ENCODE peak calls at places on chromosome 21, in six cellular contexts. One of them, this sample, is unnamed.
A peak's percentile ranks its signal among the peaks of the same experiment; 100 is the strongest.

GRCh38 chr21:24671901-24672300 is 935.4 kb downstream of the MRPL39 start:
- DNase-seq in cardiac fibroblast: no peak
- DNase-seq in dorsolateral prefrontal cortex: no peak
- DNase-seq in nucleus accumbens: no peak
- DNase-seq in iris pigment epithelial cell: peak; percentile 1
- DNase-seq in left ventricle myocardium inferior: no peak
- DNase-seq in this sample: no peak

GRCh38 chr21:35458406-35458805 is 409.3 kb upstream of the RUNX1 start:
- DNase-seq in nucleus accumbens: no peak
- DNase-seq in iris pigment epithelial cell: no peak
- DNase-seq in left ventricle myocardium inferior: no peak
- DNase-seq in cardiac fibroblast: no peak
- DNase-seq in dorsolateral prefrontal cortex: no peak
- DNase-seq in this sample: no peak

GRCh38 chr21:44455524-44456206 is 355 bp downstream of the LRRC3 start:
- DNase-seq in dorsolateral prefrontal cortex: no peak
- DNase-seq in left ventricle myocardium inferior: peak; percentile 61
- DNase-seq in nucleus accumbens: no peak
- DNase-seq in cardiac fibroblast: peak; percentile 42
- DNase-seq in iris pigment epithelial cell: peak; percentile 27
- DNase-seq in this sample: no peak

GRCh38 chr21:43189936-43190335 is 21.1 kb downstream of the CRYAA start:
- DNase-seq in left ventricle myocardium inferior: no peak
- DNase-seq in nucleus accumbens: no peak
- DNase-seq in dorsolateral prefrontal cortex: no peak
- DNase-seq in iris pigment epithelial cell: no peak
- DNase-seq in cardiac fibroblast: no peak
- DNase-seq in this sample: no peak

GRCh38 chr21:42439284-42440186 is 35.8 kb downstream of the UBASH3A start:
- DNase-seq in nucleus accumbens: no peak
- DNase-seq in left ventricle myocardium inferior: no peak
- DNase-seq in dorsolateral prefrontal cortex: no peak
- DNase-seq in cardiac fibroblast: no peak
- DNase-seq in iris pigment epithelial cell: no peak
- DNase-seq in this sample: no peak

GRCh38 chr21:36245649-36246048 is 74.3 kb upstream of the MORC3 start:
- DNase-seq in dorsolateral prefrontal cortex: no peak
- DNase-seq in cardiac fibroblast: no peak
- DNase-seq in iris pigment epithelial cell: no peak
- DNase-seq in nucleus accumbens: no peak
- DNase-seq in left ventricle myocardium inferior: no peak
- DNase-seq in this sample: no peak

GRCh38 chr21:29697555-29698193 is 242.1 kb downstream of the GRIK1 start:
- DNase-seq in dorsolateral prefrontal cortex: no peak
- DNase-seq in cardiac fibroblast: peak; percentile 64
- DNase-seq in left ventricle myocardium inferior: no peak
- DNase-seq in iris pigment epithelial cell: no peak
- DNase-seq in nucleus accumbens: no peak
- DNase-seq in this sample: no peak

GRCh38 chr21:31974454-31974985 is 101.7 kb downstream of the HUNK start:
- DNase-seq in cardiac fibroblast: no peak
- DNase-seq in iris pigment epithelial cell: no peak
- DNase-seq in dorsolateral prefrontal cortex: peak; percentile 42
- DNase-seq in left ventricle myocardium inferior: no peak
- DNase-seq in nucleus accumbens: no peak
- DNase-seq in this sample: peak; percentile 43

GRCh38 chr21:33855190-33855589 is 60.4 kb downstream of the ATP5PO start:
- DNase-seq in cardiac fibroblast: no peak
- DNase-seq in iris pigment epithelial cell: no peak
- DNase-seq in nucleus accumbens: no peak
- DNase-seq in dorsolateral prefrontal cortex: no peak
- DNase-seq in left ventricle myocardium inferior: no peak
- DNase-seq in this sample: no peak

GRCh38 chr21:32455548-32455947 is 43.0 kb downstream of the EVA1C start:
- DNase-seq in cardiac fibroblast: no peak
- DNase-seq in iris pigment epithelial cell: no peak
- DNase-seq in left ventricle myocardium inferior: no peak
- DNase-seq in nucleus accumbens: no peak
- DNase-seq in dorsolateral prefrontal cortex: no peak
- DNase-seq in this sample: no peak

GRCh38 chr21:45299864-45300785 is 12.4 kb upstream of the POFUT2 start:
- DNase-seq in nucleus accumbens: no peak
- DNase-seq in iris pigment epithelial cell: peak; percentile 83
- DNase-seq in cardiac fibroblast: peak; percentile 67
- DNase-seq in dorsolateral prefrontal cortex: no peak
- DNase-seq in left ventricle myocardium inferior: peak; percentile 18
- DNase-seq in this sample: no peak

This sample was measured in globus pallidus.